ENCODE peak calls at places on chromosomes 3 and 15, in six cellular contexts. G, E, O, R, Q and S are unnamed samples.

GRCh38 chr3:67804545-67804944 is 150.1 kb upstream of the SUCLG2 start:
- DNase-seq in G (no peak), E (no peak), O (no peak), R (peak), Q (no peak), S (no peak)

GRCh38 chr3:126351771-126352475 is 5.3 kb downstream of the KLF15 start:
- DNase-seq in G (peak), E (no peak), O (no peak), R (no peak), Q (no peak), S (no peak)

GRCh38 chr15:92383528-92384326 is 10.0 kb upstream of the ST8SIA2 start:
- DNase-seq in G (no peak), E (no peak), O (peak), R (peak), Q (peak), S (peak)

GRCh38 chr3:41488501-41488900 is 289.2 kb downstream of the CTNNB1 start:
- DNase-seq in G (no peak), E (no peak), O (no peak), R (no peak), Q (no peak), S (no peak)

GRCh38 chr3:36147934-36148333 is 232.4 kb upstream of the STAC start:
- DNase-seq in G (no peak), E (no peak), O (no peak), R (no peak), Q (no peak), S (no peak)

GRCh38 chr15:91950631-91951384 is 97.3 kb downstream of the SLCO3A1 start:
- DNase-seq in G (no peak), E (no peak), O (no peak), R (no peak), Q (no peak), S (no peak)

GRCh38 chr3:87509401-87509800 is 233.0 kb upstream of the POU1F1 start:
- DNase-seq in G (no peak), E (no peak), O (no peak), R (no peak), Q (no peak), S (peak)

GRCh38 chr3:134348524-134348923 is 25.7 kb downstream of the AMOTL2 start:
- DNase-seq in G (no peak), E (no peak), O (no peak), R (peak), Q (peak), S (no peak)

GRCh38 chr15:42955518-42955917 is 34.9 kb upstream of the TTBK2 start:
- DNase-seq in G (no peak), E (no peak), O (no peak), R (peak), Q (no peak), S (no peak)

GRCh38 chr15:77497108-77497737 is 76.5 kb downstream of the HMG20A start:
- DNase-seq in G (no peak), E (no peak), O (no peak), R (no peak), Q (no peak), S (peak)

GRCh38 chr15:77162872-77163633 is 92.1 kb upstream of the TSPAN3 start:
- DNase-seq in G (no peak), E (no peak), O (no peak), R (no peak), Q (no peak), S (no peak)

GRCh38 chr3:182810574-182811268 is 17.4 kb downstream of the ATP11B start:
- DNase-seq in G (no peak), E (no peak), O (no peak), R (no peak), Q (no peak), S (no peak)

GRCh38 chr3:185656321-185656840 is 70.3 kb downstream of the SENP2 start:
- DNase-seq in G (no peak), E (no peak), O (no peak), R (peak), Q (no peak), S (no peak)

GRCh38 chr3:49098910-49099630 is 5.2 kb upstream of the QRICH1 start:
- DNase-seq in G (no peak), E (no peak), O (no peak), R (no peak), Q (no peak), S (no peak)

GRCh38 chr15:62125763-62126162 is 39.3 kb downstream of the C2CD4B start:
- DNase-seq in G (no peak), E (no peak), O (no peak), R (peak), Q (peak), S (peak)

GRCh38 chr15:92822216-92823144 is 77.6 kb upstream of the CHD2 start:
- DNase-seq in G (no peak), E (no peak), O (no peak), R (no peak), Q (no peak), S (peak)

GRCh38 chr3:128145279-128145678 is 8.0 kb upstream of the EEFSEC start:
- DNase-seq in G (no peak), E (no peak), O (no peak), R (no peak), Q (no peak), S (no peak)